ENCODE peak calls at places on chromosomes 6 and 20, in ten cellular contexts. H, D, Y, Q, X, I, L, F, V and M are unnamed samples.

GRCh38 chr6:14130431-14131075 is 13.0 kb downstream of the CD83 start:
- DNase-seq in D (no peak), V (no peak), L (no peak), H (peak), X (no peak), I (no peak), Q (no peak), F (peak), Y (peak), M (no peak)

GRCh38 chr20:55882922-55883321 is 122.4 kb downstream of the CBLN4 start:
- DNase-seq in Y (no peak), F (no peak), L (no peak), V (no peak), H (no peak), D (no peak), I (no peak), Q (peak), X (no peak), M (no peak)

GRCh38 chr20:48695255-48695654 is 132.5 kb downstream of the PREX1 start:
- DNase-seq in H (no peak), I (no peak), Q (no peak), D (no peak), V (no peak), F (no peak), L (no peak), Y (no peak), X (no peak), M (no peak)

GRCh38 chr20:49303211-49303610 is 25.4 kb upstream of the ZNFX1 start:
- DNase-seq in F (no peak), L (no peak), Y (no peak), V (no peak), H (no peak), I (no peak), D (no peak), Q (no peak), X (no peak), M (no peak)

GRCh38 chr6:7805828-7806227 is 79.9 kb downstream of the BMP6 start:
- DNase-seq in F (no peak), Y (no peak), V (peak), X (no peak), H (no peak), Q (no peak), D (no peak), I (no peak), L (no peak), M (no peak)

GRCh38 chr6:15621203-15622044 is 41.4 kb downstream of the DTNBP1 start:
- DNase-seq in X (no peak), D (peak), Q (peak), V (no peak), Y (peak), L (no peak), H (no peak), F (peak), I (peak), M (no peak)

GRCh38 chr6:170044836-170045562 is 245.9 kb downstream of the DLL1 start:
- DNase-seq in Y (no peak), D (no peak), X (no peak), L (no peak), H (no peak), F (no peak), I (peak), Q (no peak), V (no peak), M (no peak)

GRCh38 chr20:10671850-10672578 is 1.8 kb downstream of the JAG1 start:
- DNase-seq in H (no peak), L (no peak), D (peak), V (no peak), F (peak), Y (peak), X (no peak), Q (peak), I (peak), M (no peak)

GRCh38 chr6:15366003-15366535 is 120.2 kb downstream of the JARID2 start:
- DNase-seq in Q (no peak), Y (no peak), H (no peak), L (no peak), F (no peak), X (no peak), D (no peak), I (no peak), V (no peak), M (no peak)

GRCh38 chr20:19408971-19409370 is 196.5 kb downstream of the SLC24A3 start:
- DNase-seq in I (no peak), Y (no peak), F (no peak), L (no peak), V (no peak), D (no peak), Q (no peak), X (no peak), H (no peak), M (no peak)

GRCh38 chr20:46034039-46034438 is 5.0 kb downstream of the SLC12A5 start:
- DNase-seq in D (no peak), Q (no peak), I (no peak), X (no peak), Y (no peak), F (no peak), V (no peak), H (no peak), L (no peak), M (no peak)

GRCh38 chr20:40689943-40690835 is 1.2 kb upstream of the MAFB start:
- DNase-seq in I (peak), Y (peak), D (peak), L (peak), H (peak), F (peak), V (peak), X (peak), Q (peak), M (peak)

GRCh38 chr6:10518461-10519216 is 2.5 kb upstream of the GCNT2 start:
- DNase-seq in Q (peak), I (peak), L (no peak), V (no peak), H (no peak), D (no peak), Y (peak), X (no peak), F (no peak), M (no peak)

GRCh38 chr6:79927758-79928157 is 19.6 kb downstream of the ELOVL4 start:
- DNase-seq in X (no peak), Y (no peak), L (no peak), I (no peak), F (no peak), H (no peak), V (no peak), D (no peak), Q (no peak), M (no peak)

GRCh38 chr6:19210849-19211590 is 626.1 kb upstream of the ID4 start:
- DNase-seq in L (no peak), V (no peak), X (no peak), I (no peak), D (peak), F (peak), H (peak), Q (no peak), Y (no peak), M (no peak)

GRCh38 chr20:43778375-43778774 is 51.6 kb upstream of the GTSF1L start:
- DNase-seq in H (peak), F (no peak), V (no peak), D (no peak), Y (no peak), Q (no peak), X (no peak), I (peak), L (no peak), M (no peak)

GRCh38 chr20:15682690-15683089 is 890.6 kb downstream of the KIF16B start:
- DNase-seq in F (no peak), Y (no peak), X (no peak), V (no peak), I (no peak), Q (no peak), D (no peak), H (no peak), L (no peak), M (no peak)

GRCh38 chr20:20321917-20322316 is 46.0 kb upstream of the INSM1 start:
- DNase-seq in I (peak), H (no peak), Q (no peak), V (no peak), D (no peak), X (no peak), F (no peak), L (no peak), Y (no peak), M (no peak)

GRCh38 chr20:41425180-41425884 is 58.7 kb upstream of the EMILIN3 start:
- DNase-seq in H (no peak), I (no peak), X (no peak), Q (no peak), Y (peak), F (no peak), D (no peak), V (no peak), L (no peak), M (no peak)

GRCh38 chr6:42165016-42165415 is 8.1 kb upstream of the GUCA1A start:
- DNase-seq in I (no peak), L (no peak), F (peak), Q (no peak), H (no peak), Y (peak), V (no peak), X (no peak), D (no peak), M (peak)

GRCh38 chr6:111687652-111688051 is 82.0 kb upstream of the TRAF3IP2 start:
- DNase-seq in X (no peak), D (no peak), L (no peak), H (no peak), Y (no peak), V (no peak), I (no peak), F (no peak), Q (peak), M (no peak)

GRCh38 chr20:5073154-5074049 is 46.4 kb downstream of the PCNA start:
- DNase-seq in I (peak), H (peak), X (peak), Q (peak), D (peak), Y (peak), V (peak), F (peak), L (no peak), M (peak)

GRCh38 chr6:52547647-52548352 is 29.1 kb downstream of the TRAM2 start:
- DNase-seq in Q (peak), L (no peak), F (no peak), H (no peak), X (no peak), I (peak), V (no peak), Y (peak), D (no peak), M (no peak)

GRCh38 chr6:17057322-17057721 is 44.5 kb upstream of the STMND1 start:
- DNase-seq in X (no peak), I (no peak), Y (no peak), V (no peak), D (no peak), L (no peak), H (no peak), F (no peak), Q (no peak), M (no peak)

GRCh38 chr6:30192076-30192475 is 21.1 kb downstream of the TRIM26 start:
- DNase-seq in X (no peak), D (no peak), L (no peak), I (no peak), Y (no peak), V (no peak), F (no peak), Q (no peak), H (no peak), M (no peak)

GRCh38 chr20:56516631-56517030 is 7.9 kb upstream of the FAM209A start:
- DNase-seq in D (no peak), X (no peak), H (no peak), Y (no peak), I (peak), V (no peak), F (no peak), Q (no peak), L (no peak), M (no peak)

GRCh38 chr6:27668442-27669275 is 195.8 kb upstream of the ZNF184 start:
- DNase-seq in Q (peak), V (no peak), I (no peak), L (no peak), F (peak), Y (peak), X (peak), H (no peak), D (peak), M (no peak)

GRCh38 chr20:63950701-63951397 is 5.4 kb downstream of the UCKL1 start:
- DNase-seq in Y (no peak), I (no peak), V (no peak), F (no peak), Q (no peak), H (no peak), X (no peak), D (no peak), L (no peak), M (no peak)

GRCh38 chr6:38933426-38933825 is 115.2 kb upstream of the GLP1R start:
- DNase-seq in F (no peak), D (no peak), I (no peak), Q (no peak), V (peak), X (peak), L (no peak), H (no peak), Y (peak), M (no peak)

GRCh38 chr20:17621229-17621968 is 51.5 kb downstream of the DSTN start:
- DNase-seq in V (no peak), Q (no peak), X (no peak), Y (no peak), D (peak), L (no peak), I (peak), H (peak), F (peak), M (no peak)

GRCh38 chr20:15951711-15952110 is 621.5 kb downstream of the KIF16B start:
- DNase-seq in V (no peak), D (no peak), H (no peak), Y (no peak), X (no peak), Q (no peak), I (no peak), F (no peak), L (no peak), M (no peak)

GRCh38 chr6:15897063-15897934 is 231.6 kb upstream of the MYLIP start:
- DNase-seq in Y (peak), Q (no peak), L (no peak), X (no peak), I (no peak), D (no peak), V (no peak), F (peak), H (no peak), M (no peak)

GRCh38 chr6:31834367-31834703 is 6.8 kb downstream of the HSPA1B start:
- DNase-seq in I (peak), X (peak), D (peak), Q (peak), L (no peak), H (peak), F (peak), V (no peak), Y (peak), M (no peak)

GRCh38 chr6:166707045-166707444 is 80.0 kb upstream of the RPS6KA2 start:
- DNase-seq in H (no peak), V (no peak), X (no peak), I (no peak), Q (peak), F (peak), D (peak), L (no peak), Y (peak), M (no peak)

GRCh38 chr20:51862796-51863195 is 60.5 kb upstream of the SALL4 start:
- DNase-seq in L (no peak), H (no peak), X (no peak), Q (no peak), V (no peak), D (no peak), F (no peak), I (no peak), Y (peak), M (peak)

GRCh38 chr6:75842732-75843131 is 93.7 kb downstream of the MYO6 start:
- DNase-seq in H (no peak), Y (no peak), I (no peak), X (no peak), F (no peak), D (no peak), V (no peak), L (no peak), Q (no peak), M (no peak)

GRCh38 chr6:105759946-105760345 is 326.2 kb upstream of the PRDM1 start:
- DNase-seq in F (no peak), D (no peak), X (no peak), I (no peak), Q (no peak), H (no peak), Y (peak), L (no peak), V (no peak), M (no peak)

GRCh38 chr6:166959906-166960608 is 3.7 kb upstream of the RNASET2 start:
- DNase-seq in X (no peak), Q (no peak), H (no peak), L (no peak), D (no peak), V (no peak), I (no peak), Y (no peak), F (no peak), M (no peak)

GRCh38 chr20:728022-728944 is 40.0 kb downstream of the SLC52A3 start:
- DNase-seq in D (peak), V (no peak), H (no peak), Q (peak), X (no peak), L (peak), I (no peak), Y (peak), F (peak), M (no peak)

GRCh38 chr6:81465859-81466258 is 286.6 kb downstream of the TENT5A start:
- DNase-seq in I (no peak), L (no peak), F (no peak), D (no peak), V (no peak), X (peak), Y (peak), H (no peak), Q (no peak), M (peak)
- TF ChIP-seq CTCF in I (no peak), L (no peak), F (no peak), D (peak), V (peak), X (peak), Y (peak), H (no peak), Q (peak), M (peak)

DNA sequence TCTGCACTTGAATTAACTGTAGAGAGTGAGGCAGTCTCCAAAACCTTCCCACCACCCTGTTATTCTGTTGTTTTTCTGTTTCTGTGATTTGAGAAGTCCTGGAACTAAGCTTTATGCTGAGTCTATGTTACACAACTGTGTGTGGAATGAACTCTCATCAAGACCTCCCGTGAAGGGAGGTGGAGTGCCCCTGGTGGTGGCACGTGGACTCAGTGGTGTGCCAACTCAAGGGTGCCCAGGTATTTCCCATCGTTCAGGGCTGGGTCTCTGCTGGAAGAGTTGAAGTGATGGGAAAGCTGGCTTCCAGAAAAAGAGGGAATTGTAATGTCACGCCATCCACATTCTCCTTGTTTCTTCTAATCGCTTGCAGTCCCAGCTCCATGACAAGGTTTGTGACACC is 374.2 kb downstream of the SMOC2 start:
- DNase-seq in L (no peak), D (no peak), V (no peak), I (no peak), Y (no peak), H (no peak), F (peak), Q (no peak), X (peak), M (no peak)
- TF ChIP-seq CTCF in L (no peak), D (peak), V (peak), I (no peak), Y (no peak), H (no peak), F (peak), Q (peak), X (no peak), M (no peak)

GRCh38 chr20:22288156-22288555 is 296.2 kb downstream of the FOXA2 start:
- DNase-seq in Q (no peak), L (no peak), X (no peak), V (no peak), H (no peak), F (no peak), I (no peak), Y (no peak), D (no peak), M (no peak)

GRCh38 chr20:22285555-22285954 is 298.8 kb downstream of the FOXA2 start:
- DNase-seq in L (no peak), Q (no peak), X (no peak), Y (no peak), H (no peak), F (no peak), D (no peak), I (no peak), V (no peak), M (no peak)

GRCh38 chr20:22293886-22294285 is 290.5 kb downstream of the FOXA2 start:
- DNase-seq in D (no peak), I (no peak), Q (no peak), V (no peak), Y (no peak), F (no peak), L (no peak), X (no peak), H (no peak), M (no peak)

GRCh38 chr20:22289442-22289841 is 294.9 kb downstream of the FOXA2 start:
- DNase-seq in L (no peak), Q (no peak), H (no peak), Y (no peak), X (no peak), V (no peak), I (no peak), D (no peak), F (no peak), M (no peak)

DNA sequence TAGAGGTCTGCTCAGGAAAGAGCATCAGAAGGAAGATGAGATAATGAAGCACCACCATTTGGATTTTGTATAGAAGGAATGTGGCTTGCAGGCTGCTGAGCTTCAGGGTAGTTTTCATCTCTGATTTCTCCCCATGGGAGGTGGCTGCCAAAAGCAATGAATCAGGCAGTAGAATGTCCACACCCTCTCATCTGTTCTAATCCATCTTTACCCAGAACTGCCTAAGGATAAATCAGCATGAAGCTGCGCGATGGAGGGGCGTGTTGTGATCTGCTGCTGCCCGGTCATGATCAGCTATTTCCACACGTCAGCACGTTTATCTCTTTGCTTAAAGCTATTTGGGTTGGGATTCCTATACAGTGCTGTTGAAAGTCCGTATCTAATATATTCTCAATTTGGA is 295.4 kb downstream of the FOXA2 start:
- DNase-seq in H (no peak), L (no peak), I (no peak), F (no peak), V (no peak), Q (no peak), Y (no peak), D (no peak), X (no peak), M (no peak)
- TF ChIP-seq CTCF in H (no peak), L (no peak), I (no peak), F (no peak), V (no peak), Q (no peak), Y (no peak), D (no peak), X (no peak), M (no peak)

GRCh38 chr6:98944168-98944567 is 3.6 kb downstream of the FBXL4 start:
- DNase-seq in H (no peak), Y (no peak), D (no peak), X (no peak), V (no peak), L (no peak), I (no peak), Q (no peak), F (no peak), M (no peak)

GRCh38 chr6:98944598-98945011 is 3.1 kb downstream of the FBXL4 start:
- DNase-seq in H (no peak), D (no peak), Y (peak), L (no peak), F (no peak), X (no peak), Q (no peak), I (no peak), V (no peak), M (no peak)

GRCh38 chr6:98945311-98946005 is 2.3 kb downstream of the FBXL4 start:
- DNase-seq in X (no peak), Y (no peak), D (no peak), V (no peak), I (no peak), Q (no peak), L (no peak), F (no peak), H (no peak), M (no peak)

GRCh38 chr6:98941319-98941718 is 6.4 kb downstream of the FBXL4 start:
- DNase-seq in H (no peak), D (no peak), Q (no peak), F (no peak), V (no peak), L (no peak), I (no peak), X (no peak), Y (no peak), M (no peak)

DNA sequence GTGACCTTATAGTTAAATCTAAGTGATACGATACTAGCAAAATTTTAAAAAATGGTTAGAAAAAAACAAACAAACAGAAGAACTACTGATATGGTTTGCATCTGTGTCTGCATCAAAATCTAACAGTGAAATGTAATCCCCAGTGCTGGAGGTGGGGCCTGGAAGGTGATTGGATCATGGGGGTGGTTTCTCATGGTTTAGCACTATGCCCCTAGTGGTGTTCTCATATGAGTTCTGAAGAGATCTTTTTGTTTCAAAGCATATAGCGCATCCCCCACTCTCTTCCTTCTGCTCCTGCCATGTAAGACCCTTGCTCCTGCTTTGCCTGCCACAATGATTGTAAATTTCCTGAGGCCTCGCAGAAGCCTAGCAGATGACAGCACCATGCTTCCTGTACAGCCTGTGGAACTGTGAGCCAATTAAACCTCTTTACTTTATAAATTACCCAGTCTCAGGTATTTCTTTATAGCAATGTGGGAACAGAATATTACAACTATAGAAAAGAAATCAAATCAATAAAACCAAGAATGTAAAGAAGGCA is 5.4 kb downstream of the FBXL4 start:
- DNase-seq in F (no peak), X (no peak), L (no peak), H (no peak), I (no peak), V (no peak), Y (no peak), Q (no peak), D (peak), M (no peak)
- TF ChIP-seq CTCF in F (no peak), X (no peak), L (no peak), H (no peak), I (no peak), V (no peak), Y (no peak), Q (no peak), D (peak), M (no peak)

GRCh38 chr6:142385352-142385751 is 83.5 kb downstream of the ADGRG6 start:
- DNase-seq in D (no peak), Y (no peak), I (no peak), F (no peak), X (no peak), Q (no peak), V (no peak), L (no peak), H (no peak), M (no peak)
- TF ChIP-seq CTCF in D (no peak), Y (no peak), I (no peak), F (no peak), X (no peak), Q (no peak), V (no peak), L (no peak), H (no peak), M (no peak)